ENCODE peak calls at places on chromosomes 5 and 9, in nine cellular contexts. B, I, N, A, E, H, C, S and Y are unnamed samples.

GRCh38 chr5:69024241-69024651 is 69.6 kb upstream of the SLC30A5 start:
- DNase-seq in I (no peak), N (no peak), E (peak; percentile 41), S (peak; percentile 58), B (no peak), H (no peak), A (no peak), C (peak; percentile 67), Y (no peak)

GRCh38 chr9:117720066-117720465 is 15.9 kb downstream of the TLR4 start:
- DNase-seq in E (no peak), N (no peak), H (no peak), S (no peak), A (no peak), B (no peak), I (no peak), C (no peak), Y (no peak)

GRCh38 chr9:35758475-35759050 is 4.5 kb upstream of the MSMP start:
- DNase-seq in H (no peak), B (no peak), I (no peak), N (no peak), S (no peak), C (peak; percentile 71), A (no peak), E (no peak), Y (no peak)

GRCh38 chr5:150582281-150582791 is 58.1 kb upstream of the SYNPO start:
- DNase-seq in C (peak; percentile 75), E (no peak), I (peak; percentile 75), N (peak; percentile 39), A (no peak), H (peak; percentile 64), S (peak; percentile 51), B (no peak), Y (no peak)

GRCh38 chr5:30502277-30502676 is 691.2 kb upstream of the CDH6 start:
- DNase-seq in I (no peak), N (no peak), A (no peak), B (no peak), H (peak; percentile 76), E (no peak), C (peak; percentile 39), S (no peak), Y (no peak)

GRCh38 chr5:53877243-53877642 is 316.8 kb downstream of the NDUFS4 start:
- DNase-seq in I (no peak), A (no peak), S (no peak), B (peak; percentile 51), C (peak; percentile 49), E (no peak), H (peak; percentile 47), N (no peak), Y (no peak)

GRCh38 chr5:54360925-54361662 is 50.7 kb upstream of the ARL15 start:
- DNase-seq in B (no peak), C (no peak), A (no peak), N (no peak), H (no peak), S (no peak), E (no peak), I (no peak), Y (no peak)

GRCh38 chr9:114606597-114607207 is 4.4 kb upstream of the TMEM268 start:
- DNase-seq in A (no peak), E (no peak), B (no peak), C (peak; percentile 88), I (no peak), S (no peak), H (peak; percentile 52), N (no peak), Y (no peak)

GRCh38 chr5:41349846-41350245 is 136.5 kb upstream of the C6 start:
- DNase-seq in I (no peak), E (no peak), H (no peak), B (no peak), N (no peak), C (no peak), S (no peak), A (no peak), Y (no peak)

GRCh38 chr5:41346609-41347008 is 133.3 kb upstream of the C6 start:
- DNase-seq in A (no peak), S (no peak), I (no peak), N (no peak), B (no peak), H (peak; percentile 24), C (peak; percentile 63), E (no peak), Y (no peak)

GRCh38 chr5:41345295-41345694 is 132.0 kb upstream of the C6 start:
- DNase-seq in B (no peak), S (no peak), H (no peak), I (no peak), C (peak; percentile 87), A (no peak), N (no peak), E (no peak), Y (no peak)

GRCh38 chr5:41347569-41347968 is 134.2 kb upstream of the C6 start:
- DNase-seq in H (no peak), N (no peak), A (no peak), S (no peak), I (no peak), C (no peak), E (no peak), B (no peak), Y (no peak)
- TF ChIP-seq CTCF in H (no peak), N (no peak), A (no peak), S (peak; percentile 21), I (no peak), C (no peak), E (no peak), B (no peak), Y (no peak)

DNA sequence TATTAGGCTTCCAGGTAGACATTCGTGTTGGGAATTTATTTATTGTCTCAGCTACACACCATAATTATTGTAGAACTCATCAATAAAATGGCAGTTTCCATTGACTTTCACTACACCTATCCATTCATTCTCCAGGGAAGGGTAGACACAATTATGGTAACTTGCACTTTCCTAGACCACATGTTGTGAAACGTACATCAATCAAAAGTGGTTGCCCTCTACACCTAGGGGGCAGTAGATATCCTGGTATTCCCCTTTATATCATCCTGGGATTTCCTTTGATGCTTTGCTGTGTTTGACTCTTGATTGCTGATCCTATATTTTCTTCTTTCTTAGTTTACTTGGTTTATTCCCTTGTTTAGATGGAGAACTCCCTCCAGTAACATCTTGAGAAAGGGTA is 47.9 kb downstream of the ADGRV1 start:
- DNase-seq in N (no peak), I (no peak), H (no peak), S (no peak), B (no peak), A (no peak), E (no peak), C (no peak), Y (no peak)
- TF ChIP-seq CTCF in N (no peak), I (no peak), H (peak; percentile 18), S (peak; percentile 80), B (peak; percentile 6), A (no peak), E (no peak), C (peak; percentile 4), Y (no peak)

GRCh38 chr5:31583129-31583528 is 51.0 kb downstream of the C5orf22 start:
- DNase-seq in A (no peak), C (no peak), I (no peak), B (no peak), N (no peak), E (no peak), S (no peak), H (no peak), Y (no peak)

GRCh38 chr5:31579558-31579957 is 47.5 kb downstream of the C5orf22 start:
- DNase-seq in E (no peak), S (no peak), I (no peak), H (no peak), N (no peak), B (no peak), C (no peak), A (no peak), Y (no peak)

GRCh38 chr5:31587546-31587945 is 51.4 kb upstream of the PDZD2 start:
- DNase-seq in I (no peak), A (no peak), N (no peak), C (no peak), E (no peak), H (no peak), B (no peak), S (peak; percentile 61), Y (no peak)

GRCh38 chr5:31585519-31586270 is 53.2 kb upstream of the PDZD2 start:
- DNase-seq in A (no peak), N (no peak), H (peak; percentile 32), C (no peak), S (no peak), B (no peak), E (no peak), I (no peak), Y (no peak)

DNA sequence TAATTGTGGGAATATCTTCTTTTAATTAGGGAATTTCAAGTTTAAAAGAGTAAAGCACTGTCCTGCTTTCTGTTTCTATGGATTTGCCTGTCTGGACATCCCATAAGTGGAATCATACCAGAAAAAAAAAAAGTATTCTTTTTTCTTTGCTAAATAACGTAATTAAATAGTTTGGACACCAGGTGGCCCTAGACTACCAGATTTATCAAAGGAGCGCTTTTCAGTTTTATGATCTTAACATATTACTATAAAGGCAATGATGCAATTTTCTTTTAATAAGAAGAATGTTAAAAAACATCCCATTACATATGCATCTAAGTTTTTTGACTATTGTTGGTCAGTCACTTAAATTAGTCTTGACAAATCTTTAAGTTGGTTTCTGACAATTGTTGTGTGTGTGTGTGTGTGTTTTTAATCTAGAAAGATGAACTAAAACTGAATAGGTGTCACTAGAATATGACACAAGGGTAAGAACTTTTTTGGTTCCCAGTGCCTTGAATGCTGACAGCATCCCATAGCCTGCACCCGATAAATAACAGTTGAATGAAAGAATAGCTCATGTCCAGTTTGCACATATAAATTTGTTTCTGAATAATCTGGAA is 49.5 kb downstream of the C5orf22 start:
- DNase-seq in N (no peak), B (no peak), I (no peak), H (peak; percentile 50), A (no peak), E (peak; percentile 22), S (no peak), C (peak; percentile 70), Y (no peak)
- TF ChIP-seq CTCF in N (peak; percentile 40), B (peak; percentile 40), I (peak; percentile 78), H (peak; percentile 26), A (peak; percentile 58), E (no peak), S (peak; percentile 84), C (peak; percentile 36), Y (no peak)

GRCh38 chr5:115392611-115393010 is 96.2 kb upstream of the CCDC112 start:
- DNase-seq in N (no peak), I (no peak), S (no peak), B (peak; percentile 65), E (no peak), H (no peak), C (no peak), A (no peak), Y (no peak)

GRCh38 chr5:115391780-115392179 is 95.3 kb upstream of the CCDC112 start:
- DNase-seq in E (no peak), H (no peak), N (no peak), B (no peak), A (no peak), C (no peak), S (no peak), I (no peak), Y (no peak)

GRCh38 chr5:115387816-115388215 is 91.4 kb upstream of the CCDC112 start:
- DNase-seq in S (no peak), H (no peak), N (no peak), C (no peak), A (no peak), I (no peak), E (no peak), B (no peak), Y (no peak)

GRCh38 chr5:115389074-115389798 is 92.8 kb upstream of the CCDC112 start:
- DNase-seq in B (peak; percentile 55), H (peak; percentile 31), N (no peak), E (no peak), A (no peak), C (no peak), S (no peak), I (no peak), Y (no peak)

DNA sequence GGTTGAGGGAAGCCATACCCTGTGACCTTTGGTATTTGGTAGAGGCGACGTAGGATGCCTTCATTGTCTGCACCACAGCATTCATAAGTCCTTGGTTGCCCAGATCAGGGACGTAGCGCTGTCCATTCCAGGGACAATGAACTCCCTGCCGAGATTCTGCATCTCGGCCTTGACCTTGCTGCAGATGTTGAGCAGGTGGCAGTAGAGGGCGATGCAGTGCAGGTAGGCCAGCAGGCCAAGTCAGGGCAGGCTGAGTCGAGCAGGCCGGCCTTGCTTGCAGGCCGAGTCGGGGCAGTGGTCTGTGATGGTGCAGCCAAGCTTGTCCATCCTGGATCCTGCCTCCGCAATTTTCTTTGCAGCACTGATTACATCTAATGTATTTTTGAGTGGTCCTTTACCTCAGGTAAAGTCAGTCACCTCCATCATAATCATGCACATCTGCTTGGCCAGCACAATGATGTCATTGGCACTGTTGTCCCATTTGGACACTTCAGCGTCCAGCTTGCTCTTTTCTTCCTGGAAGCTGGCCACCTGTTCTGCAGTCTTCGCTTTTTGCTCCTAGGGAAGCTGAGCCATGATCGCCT is 93.4 kb upstream of the CCDC112 start:
- DNase-seq in C (no peak), A (no peak), E (no peak), B (no peak), N (no peak), I (no peak), S (peak; percentile 90), H (no peak), Y (no peak)
- TF ChIP-seq CTCF in C (no peak), A (no peak), E (no peak), B (no peak), N (no peak), I (no peak), S (peak; percentile 81), H (no peak), Y (no peak)